ENCODE peak calls at places on chromosomes 2 and 18, in five cellular contexts. Y is IMR-90, L is A549, E is Peyer's patch, R is suprapubic skin. G is an unnamed sample.

GRCh38 chr2:76506538-76506937 is 795.8 kb upstream of the GCFC2 start:
- DNase-seq in Y (no peak), L (no peak), E (no peak), R (no peak), G (no peak)

GRCh38 chr18:78699516-78699915 is 280.1 kb upstream of the SALL3 start:
- DNase-seq in Y (no peak), L (no peak), E (no peak), R (no peak), G (no peak)

GRCh38 chr2:9714630-9715214 is 83.9 kb upstream of the YWHAQ start:
- DNase-seq in Y (no peak), L (no peak), E (no peak), R (no peak), G (no peak)

GRCh38 chr2:9401059-9401547 is 22.2 kb downstream of the ITGB1BP1 start:
- DNase-seq in Y (no peak), L (no peak), E (no peak), R (peak; percentile 46), G (no peak)

GRCh38 chr18:5237083-5237722 is 40.1 kb upstream of the AKAIN1 start:
- DNase-seq in Y (peak; percentile 34), L (no peak), E (no peak), R (no peak), G (no peak)

GRCh38 chr2:105005601-105006000 is 32.3 kb upstream of the MRPS9 start:
- DNase-seq in Y (no peak), L (no peak), E (no peak), R (no peak), G (no peak)

GRCh38 chr18:58998421-58999203 is 133.9 kb downstream of the ZNF532 start:
- DNase-seq in Y (peak; percentile 70), L (peak; percentile 42), E (peak; percentile 40), R (no peak), G (no peak)

GRCh38 chr2:230758566-230759480 is 46.2 kb downstream of the CAB39 start:
- DNase-seq in Y (peak; percentile 94), L (no peak), E (no peak), R (no peak), G (no peak)

GRCh38 chr2:68736086-68736485 is 1.5 kb downstream of the ARHGAP25 start:
- DNase-seq in Y (no peak), L (no peak), E (no peak), R (no peak), G (no peak)

GRCh38 chr2:202286595-202286994 is 21.0 kb downstream of the NOP58 start:
- DNase-seq in Y (no peak), L (no peak), E (no peak), R (no peak), G (no peak)

GRCh38 chr2:157336137-157336721 is 10.6 kb upstream of the ERMN start:
- DNase-seq in Y (peak; percentile 34), L (peak; percentile 44), E (peak; percentile 64), R (no peak), G (no peak)

GRCh38 chr2:137151731-137152130 is 386.4 kb downstream of the THSD7B start:
- DNase-seq in Y (no peak), L (no peak), E (no peak), R (no peak), G (no peak)

GRCh38 chr2:113361051-113361450 is 76.4 kb upstream of the ZNG1B start:
- DNase-seq in Y (no peak), L (no peak), E (no peak), R (no peak), G (no peak)

GRCh38 chr2:9053534-9053931 is 50.0 kb upstream of the MBOAT2 start:
- DNase-seq in Y (no peak), L (no peak), E (no peak), R (no peak), G (no peak)

GRCh38 chr2:183010112-183010511 is 28.1 kb downstream of the NCKAP1 start:
- DNase-seq in Y (peak; percentile 88), L (peak; percentile 52), E (no peak), R (no peak), G (no peak)

GRCh38 chr2:8625399-8626283 is 56.2 kb upstream of the ID2 start:
- DNase-seq in Y (no peak), L (peak; percentile 57), E (no peak), R (peak; percentile 49), G (no peak)

GRCh38 chr2:105522645-105523044 is 123.8 kb upstream of the FHL2 start:
- DNase-seq in Y (no peak), L (no peak), E (no peak), R (no peak), G (peak; percentile 37)

GRCh38 chr2:231877533-231878456 is 48.4 kb downstream of the NPPC start:
- DNase-seq in Y (peak; percentile 28), L (peak; percentile 55), E (no peak), R (no peak), G (no peak)

GRCh38 chr2:101380376-101380775 is 6.9 kb downstream of the CREG2 start:
- DNase-seq in Y (peak; percentile 71), L (no peak), E (no peak), R (no peak), G (no peak)

GRCh38 chr2:53998834-53999233 is 28.0 kb upstream of the PSME4 start:
- DNase-seq in Y (no peak), L (no peak), E (no peak), R (no peak), G (no peak)
- H3K9me3 ChIP-seq in Y (no peaks in the 10 kb centered on the region), L (no peaks in the 10 kb centered on the region), E (no peaks in the 10 kb centered on the region), R (no peaks in the 10 kb centered on the region), G (no peaks in the 10 kb centered on the region)

DNA sequence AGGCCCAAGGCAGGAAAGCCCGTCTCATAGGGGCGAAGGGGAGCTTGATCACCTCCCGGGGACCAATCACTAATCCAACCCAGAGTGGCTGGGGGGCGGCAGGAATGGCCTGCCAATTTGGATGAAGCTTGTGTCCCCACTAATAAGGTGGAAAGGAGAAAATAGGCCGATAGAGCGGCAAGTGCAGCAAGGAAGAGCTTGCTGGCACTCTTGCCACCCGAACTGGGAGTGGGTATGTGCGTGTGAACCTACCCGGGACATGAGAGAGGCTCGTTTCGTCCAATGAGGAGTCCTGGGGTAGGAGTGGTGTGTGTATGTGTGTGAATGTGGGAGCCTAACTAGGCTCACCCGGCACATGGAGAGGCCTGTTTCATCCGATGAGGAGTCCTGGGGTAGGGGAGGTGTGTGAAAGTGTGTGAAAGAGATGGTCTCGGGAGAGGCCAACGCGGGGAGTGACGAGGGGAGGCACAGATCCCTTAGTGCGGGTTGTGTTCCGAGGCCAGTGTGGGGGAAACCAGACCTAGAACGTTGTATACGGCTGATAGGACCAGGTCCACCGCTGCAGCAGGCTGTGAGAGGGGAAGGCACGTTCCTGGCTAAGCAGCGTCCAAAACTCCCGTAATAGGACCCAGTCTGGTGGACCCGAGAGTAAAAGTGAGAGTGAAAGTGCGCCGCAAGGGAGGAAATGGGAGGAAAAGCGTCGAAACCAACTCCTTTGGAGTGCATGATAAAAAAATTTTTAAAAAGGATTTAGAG is 47.1 kb upstream of the SELENOI start:
- DNase-seq in Y (peak; percentile 48), L (no peak), E (peak; percentile 42), R (no peak), G (no peak)
- TF ChIP-seq POLR2A in Y (no peak), L (no peak), E (no peak), R (no peak), G (no peak)

GRCh38 chr2:160333324-160334027 is 133.4 kb upstream of the ITGB6 start:
- DNase-seq in Y (no peak), L (no peak), E (no peak), R (no peak), G (no peak)

GRCh38 chr2:160332318-160332717 is 132.2 kb upstream of the ITGB6 start:
- DNase-seq in Y (peak; percentile 65), L (no peak), E (peak; percentile 20), R (no peak), G (no peak)

GRCh38 chr2:160329196-160329595 is 129.1 kb upstream of the ITGB6 start:
- DNase-seq in Y (no peak), L (no peak), E (no peak), R (no peak), G (no peak)

GRCh38 chr2:160328748-160329147 is 128.7 kb upstream of the ITGB6 start:
- DNase-seq in Y (no peak), L (no peak), E (no peak), R (no peak), G (no peak)

GRCh38 chr2:160331258-160332025 is 131.4 kb upstream of the ITGB6 start:
- DNase-seq in Y (no peak), L (no peak), E (no peak), R (no peak), G (no peak)
- H3K9me3 ChIP-seq in Y (no peaks in the 10 kb centered on the region), L (no peaks in the 10 kb centered on the region), E (no peaks in the 10 kb centered on the region), R (no peaks in the 10 kb centered on the region), G (no peaks in the 10 kb centered on the region)

DNA sequence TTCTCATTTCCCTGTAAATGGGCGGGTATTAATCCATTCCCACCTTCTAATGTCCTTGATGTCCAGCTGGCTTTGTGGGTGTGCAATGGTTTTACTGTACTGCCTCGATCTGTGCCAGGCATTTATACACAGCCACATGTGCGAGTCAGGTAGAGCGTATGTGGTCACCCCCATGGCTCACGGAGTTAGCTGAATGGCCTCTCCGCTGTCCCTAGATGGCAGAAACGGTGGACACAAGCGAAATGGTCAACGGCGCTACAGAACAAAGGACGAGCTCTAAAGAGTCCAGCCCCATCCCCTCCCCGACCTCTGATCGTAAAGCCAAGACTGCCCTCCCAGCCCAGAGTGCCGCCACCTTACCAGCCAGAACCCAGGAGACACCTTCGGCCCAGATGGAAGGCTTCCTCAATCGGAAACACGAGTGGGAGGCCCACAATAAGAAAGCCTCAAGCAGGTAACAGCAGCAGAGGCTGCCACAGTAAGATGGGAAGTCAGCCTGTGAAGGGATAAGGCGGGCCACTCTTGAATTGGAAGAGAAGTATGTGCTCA is 59.1 kb upstream of the EML6 start:
- DNase-seq in Y (no peak), L (no peak), E (no peak), R (no peak), G (peak; percentile 80)
- TF ChIP-seq POLR2A in Y (no peak), L (no peak), E (no peak), R (no peak), G (no peak)

GRCh38 chr2:5587726-5588125 is 104.5 kb upstream of the SOX11 start:
- DNase-seq in Y (no peak), L (no peak), E (no peak), R (no peak), G (no peak)

GRCh38 chr2:5589183-5589582 is 103.0 kb upstream of the SOX11 start:
- DNase-seq in Y (no peak), L (no peak), E (no peak), R (no peak), G (no peak)

GRCh38 chr2:5592906-5593305 is 99.3 kb upstream of the SOX11 start:
- DNase-seq in Y (peak; percentile 22), L (no peak), E (no peak), R (no peak), G (no peak)

GRCh38 chr2:5594288-5594687 is 97.9 kb upstream of the SOX11 start:
- DNase-seq in Y (no peak), L (no peak), E (no peak), R (no peak), G (no peak)

DNA sequence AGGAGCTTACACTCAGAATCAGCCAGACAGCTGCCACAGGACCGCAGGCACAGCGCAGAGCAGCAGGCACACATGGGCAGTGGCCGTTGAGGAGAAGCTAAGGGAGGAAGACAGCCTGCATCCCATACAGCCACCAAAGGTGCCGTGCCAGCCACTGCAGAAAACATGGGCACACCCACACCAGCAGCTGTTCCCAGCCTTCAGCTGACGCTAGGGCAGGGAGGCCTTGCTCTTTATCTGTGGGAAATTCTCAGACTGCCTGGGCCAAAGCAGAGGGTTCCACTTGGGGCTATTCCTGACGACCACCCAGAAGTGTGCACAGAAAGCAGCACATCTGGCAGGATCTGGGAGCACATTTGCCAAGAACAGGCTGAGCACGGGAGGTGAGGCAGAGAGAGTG is 101.3 kb upstream of the SOX11 start:
- DNase-seq in Y (no peak), L (no peak), E (no peak), R (no peak), G (no peak)
- H3K9me3 ChIP-seq in Y (no peaks in the 10 kb centered on the region), L (peaks cover 3% of the 10 kb centered on the region), E (no peaks in the 10 kb centered on the region), R (no peaks in the 10 kb centered on the region), G (no peaks in the 10 kb centered on the region)